ENCODE peak calls at places on chromosomes 7 and 10, in four cellular contexts. S is WERI-Rb-1, Y is breast epithelium, Z is fibroblast of lung. M is an unnamed sample.

GRCh38 chr7:32890010-32890552 is 1.5 kb downstream of the KBTBD2 start:
- DNase-seq in S (no peak), Z (peak; percentile 32), Y (no peak), M (no peak)

GRCh38 chr10:126663880-126664279 is 6.6 kb downstream of the C10orf90 start:
- DNase-seq in S (no peak), Z (peak; percentile 94), Y (no peak), M (no peak)

GRCh38 chr10:71083457-71083975 is 128.9 kb upstream of the UNC5B start:
- DNase-seq in Z (no peak), Y (no peak), S (peak; percentile 4), M (no peak)

GRCh38 chr7:22278660-22279059 is 78.3 kb downstream of the RAPGEF5 start:
- DNase-seq in Y (no peak), S (no peak), Z (no peak), M (no peak)

GRCh38 chr10:93821051-93821772 is 63.5 kb downstream of the LGI1 start:
- DNase-seq in Z (peak; percentile 39), S (no peak), Y (no peak), M (no peak)

GRCh38 chr10:5814110-5815107 is 1.2 kb upstream of the GDI2 start:
- DNase-seq in Z (peak; percentile 16), Y (no peak), S (peak; percentile 8), M (no peak)

GRCh38 chr10:480928-481551 is 208.4 kb downstream of the DIP2C start:
- DNase-seq in Z (no peak), Y (no peak), S (no peak), M (no peak)

GRCh38 chr7:75977741-75978140 is 16.7 kb downstream of the TMEM120A start:
- DNase-seq in Z (no peak), Y (no peak), S (no peak), M (no peak)

GRCh38 chr7:17497136-17497535 is 198.7 kb downstream of the AHR start:
- DNase-seq in Z (no peak), S (no peak), Y (no peak), M (no peak)

GRCh38 chr10:12165036-12165435 is 30.7 kb downstream of the NUDT5 start:
- DNase-seq in S (no peak), Y (no peak), Z (no peak), M (no peak)

GRCh38 chr7:28554791-28555471 is 142.6 kb downstream of the CREB5 start:
- DNase-seq in Y (no peak), Z (no peak), S (no peak), M (no peak)

GRCh38 chr7:44222074-44222473 is 21.3 kb downstream of the YKT6 start:
- DNase-seq in S (peak; percentile 11), Y (no peak), Z (no peak), M (no peak)

GRCh38 chr10:88261152-88261551 is 322.0 kb downstream of the RNLS start:
- DNase-seq in Y (no peak), Z (no peak), S (no peak), M (no peak)

GRCh38 chr7:2508327-2509231 is 11.0 kb upstream of the LFNG start:
- DNase-seq in Z (no peak), Y (peak; percentile 71), S (peak; percentile 53), M (no peak)

GRCh38 chr10:99084161-99084560 is 151.5 kb downstream of the HPSE2 start:
- DNase-seq in Y (no peak), Z (no peak), S (no peak), M (no peak)

GRCh38 chr10:105950410-105950809 is 1214.1 kb downstream of the SORCS1 start:
- DNase-seq in Z (peak; percentile 14), Y (no peak), S (peak; percentile 53), M (no peak)

GRCh38 chr7:147804032-147804431 is 786.5 kb upstream of the C7orf33 start:
- DNase-seq in Y (no peak), S (no peak), Z (no peak), M (no peak)

GRCh38 chr10:13942030-13942429 is 355.3 kb downstream of the PRPF18 start:
- DNase-seq in S (no peak), Y (no peak), Z (no peak), M (no peak)

GRCh38 chr7:125090596-125090995 is 161.0 kb upstream of the POT1 start:
- DNase-seq in S (no peak), Y (no peak), Z (peak; percentile 3), M (no peak)

GRCh38 chr10:71431945-71432905 is 35.5 kb downstream of the CDH23 start:
- DNase-seq in Z (no peak), S (no peak), Y (no peak), M (peak; percentile 54)

GRCh38 chr10:86945361-86946214 is 11.8 kb downstream of the MMRN2 start:
- DNase-seq in Z (peak; percentile 24), S (peak; percentile 75), Y (peak; percentile 16), M (peak; percentile 73)

GRCh38 chr7:31488562-31489203 is 25.2 kb upstream of the ITPRID1 start:
- DNase-seq in S (peak; percentile 77), Y (no peak), Z (peak; percentile 78), M (no peak)

GRCh38 chr10:90222372-90222771 is 521.0 kb downstream of the KIF20B start:
- DNase-seq in Y (no peak), S (no peak), Z (peak; percentile 88), M (no peak)

GRCh38 chr10:130662775-130663174 is 526.6 kb downstream of the GLRX3 start:
- DNase-seq in S (no peak), Z (no peak), Y (no peak), M (no peak)

GRCh38 chr7:84248267-84248666 is 53.7 kb upstream of the SEMA3A start:
- DNase-seq in S (no peak), Y (no peak), Z (peak; percentile 47), M (no peak)

GRCh38 chr10:52451817-52452216 is 137.7 kb downstream of the DKK1 start:
- DNase-seq in Z (peak; percentile 34), S (no peak), Y (no peak), M (no peak)

GRCh38 chr10:103834436-103835095 is 20.8 kb downstream of the SH3PXD2A start:
- DNase-seq in Y (no peak), S (no peak), Z (no peak), M (no peak)

DNA sequence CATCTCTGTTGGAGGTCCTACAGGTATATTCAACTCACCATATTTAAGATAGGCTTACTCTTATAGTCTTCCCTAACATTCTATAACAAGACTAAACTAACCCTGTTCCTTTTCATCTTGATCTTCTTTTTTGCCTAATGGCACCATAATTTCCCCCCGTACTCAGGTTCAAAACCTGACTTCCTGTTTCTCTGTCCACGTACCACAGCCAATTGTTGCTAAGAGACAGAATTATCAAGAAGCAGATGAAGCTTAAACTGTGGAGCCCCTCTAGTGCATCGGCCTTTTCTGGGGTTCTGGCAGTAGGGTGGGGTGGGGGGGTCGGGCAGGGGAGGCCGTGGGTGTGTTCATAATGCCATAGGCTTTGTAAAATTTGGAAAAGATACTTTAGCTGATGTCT is 109.2 kb downstream of the EVX1 start:
- DNase-seq in S (no peak), Y (no peak), Z (no peak), M (no peak)
- H3K4me3 ChIP-seq in S (no peak overlapping the region), Y (no peak overlapping the region), Z (no peak overlapping the region), M (no peak overlapping the region)

DNA sequence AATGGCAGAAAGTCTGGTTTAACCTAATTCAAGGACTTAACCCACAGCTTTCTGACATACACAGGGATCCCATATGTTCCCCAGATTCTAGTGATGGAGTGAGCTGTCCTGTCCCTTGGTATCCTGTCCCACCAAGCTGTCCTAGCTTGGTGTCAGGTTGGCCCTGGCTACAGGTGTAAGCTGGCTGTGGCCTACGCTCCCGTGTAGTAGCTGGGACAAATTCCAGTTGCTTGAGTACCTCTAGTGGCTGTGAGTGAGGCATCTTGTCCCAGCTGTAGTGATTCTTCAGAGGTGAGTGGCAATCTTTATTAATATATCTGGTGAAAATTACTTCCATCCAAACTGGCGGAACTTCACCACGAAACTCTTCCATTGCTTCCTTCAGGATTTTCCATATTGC is 105.2 kb upstream of the FAM171A1 start:
- DNase-seq in S (no peak), Y (no peak), Z (no peak), M (no peak)
- H3K9me3 ChIP-seq in S (no peaks in the 10 kb centered on the region), Y (no peaks in the 10 kb centered on the region), Z (no peaks in the 10 kb centered on the region), M (no peaks in the 10 kb centered on the region)

GRCh38 chr10:109924100-109924499 is 789 bp upstream of the XPNPEP1 start:
- DNase-seq in Y (no peak), S (no peak), Z (no peak), M (no peak)

GRCh38 chr10:109920011-109920410 is 3.3 kb downstream of the XPNPEP1 start:
- DNase-seq in Y (no peak), S (no peak), Z (no peak), M (no peak)

GRCh38 chr10:109922976-109923921 is at the start of gene XPNPEP1:
- DNase-seq in Z (peak; percentile 86), S (peak; percentile 85), Y (peak; percentile 79), M (peak; percentile 65)

GRCh38 chr10:109924947-109925620 is 1.8 kb upstream of the XPNPEP1 start:
- DNase-seq in S (no peak), Y (no peak), Z (no peak), M (no peak)

DNA sequence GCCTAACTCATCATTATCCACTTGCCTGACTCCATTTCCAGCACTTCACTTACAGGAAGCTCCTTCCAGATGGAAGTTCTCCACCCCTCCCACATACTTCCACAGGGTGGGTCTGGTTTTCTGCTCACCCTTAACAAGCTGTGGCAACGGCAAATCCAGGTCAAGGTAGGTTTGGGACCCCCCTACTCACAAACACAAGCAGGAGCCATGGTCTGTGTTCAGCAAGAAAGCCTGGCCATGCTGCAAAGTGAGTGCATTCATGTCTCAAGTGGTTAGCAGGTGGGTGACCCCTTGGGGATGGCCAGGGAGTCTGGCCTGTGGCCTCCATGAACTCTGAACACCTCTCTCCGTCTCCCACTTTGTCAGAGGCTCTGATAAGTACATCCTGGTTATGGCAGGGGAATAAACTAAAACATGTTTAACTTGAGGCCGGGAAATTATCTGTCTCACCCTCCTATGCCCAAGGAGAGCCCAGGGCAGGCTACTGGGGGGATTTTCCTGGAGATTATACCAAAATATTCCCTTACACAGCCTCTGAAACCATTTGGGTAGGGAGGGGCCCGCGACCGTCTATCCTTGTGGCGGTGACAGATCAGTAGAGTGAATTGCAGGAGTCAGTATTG is 847 bp downstream of the XPNPEP1 start:
- DNase-seq in Y (no peak), Z (no peak), S (no peak), M (no peak)
- H3K4me3 ChIP-seq in Y (peak overlapping the region; percentile 88), Z (peak overlapping the region; percentile 84), S (peak overlapping the region; percentile 93), M (peak overlapping the region; percentile 97)

GRCh38 chr7:5589819-5590595 is 166.4 kb upstream of the TNRC18 start:
- DNase-seq in Y (no peak), Z (no peak), S (no peak), M (no peak)

GRCh38 chr7:5586963-5587348 is 163.3 kb upstream of the TNRC18 start:
- DNase-seq in S (no peak), Y (no peak), Z (no peak), M (no peak)

GRCh38 chr7:5584821-5585220 is 161.2 kb upstream of the TNRC18 start:
- DNase-seq in Y (no peak), Z (no peak), S (no peak), M (no peak)

GRCh38 chr7:5584091-5584490 is 160.5 kb upstream of the TNRC18 start:
- DNase-seq in S (no peak), Z (no peak), Y (no peak), M (no peak)

DNA sequence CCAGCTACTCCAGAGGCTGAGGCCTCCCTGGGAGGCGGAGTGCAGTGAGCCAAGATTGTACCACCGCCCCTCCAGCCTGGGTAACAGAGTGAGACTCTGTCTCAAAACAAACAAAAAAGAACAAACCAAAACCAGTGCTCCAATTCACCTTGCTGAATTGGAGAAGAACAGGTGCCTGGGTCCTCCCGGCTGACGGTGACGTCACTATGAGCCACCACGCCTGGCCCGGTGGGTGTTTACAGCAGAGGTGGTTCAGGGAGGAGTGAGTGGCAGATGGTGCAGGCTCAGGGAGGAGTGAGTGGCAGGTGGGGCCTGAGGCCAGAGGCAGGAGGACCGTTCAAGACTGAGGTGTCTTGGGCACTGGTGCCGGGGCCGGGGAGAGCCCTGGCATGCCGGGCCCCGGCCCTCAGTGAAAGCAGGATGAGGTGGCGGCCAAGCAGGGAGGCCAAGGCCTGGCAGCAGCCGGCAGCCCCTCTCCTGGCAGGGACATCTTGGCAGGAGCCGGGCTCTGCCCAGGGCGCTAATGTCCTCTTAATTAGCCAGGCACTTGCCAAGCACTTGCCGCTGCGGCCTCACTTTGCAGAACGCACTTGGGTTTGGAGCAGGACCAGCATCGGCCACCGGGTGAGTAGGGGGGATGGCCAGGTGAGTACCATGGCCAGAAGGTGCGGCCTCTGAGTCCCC is 162.8 kb upstream of the TNRC18 start:
- DNase-seq in Y (no peak), Z (no peak), S (peak; percentile 75), M (no peak)
- H3K9me3 ChIP-seq in Y (no peaks in the 10 kb centered on the region), Z (no peaks in the 10 kb centered on the region), S (no peaks in the 10 kb centered on the region), M (no peaks in the 10 kb centered on the region)

M was measured in ascending aorta.